ENCODE peak calls at places on chromosome 5, in five cellular contexts. Y, F, Z, L and Q are unnamed samples.

GRCh38 chr5:90940227-90940995 is 381.8 kb downstream of the ADGRV1 start:
- DNase-seq in Y (no peak), F (peak; percentile 45), Z (no peak), L (no peak), Q (no peak)

GRCh38 chr5:113514263-113514590 is 733 bp downstream of the YTHDC2 start:
- DNase-seq in Y (no peak), F (no peak), Z (no peak), L (no peak), Q (no peak)

GRCh38 chr5:132467292-132467984 is 23.1 kb downstream of the IRF1 start:
- DNase-seq in Y (no peak), F (no peak), Z (peak; percentile 39), L (no peak), Q (no peak)

GRCh38 chr5:124456244-124456643 is 290.2 kb downstream of the ZNF608 start:
- DNase-seq in Y (no peak), F (no peak), Z (no peak), L (no peak), Q (no peak)

GRCh38 chr5:15946026-15946425 is 233.6 kb downstream of the MARCHF11 start:
- DNase-seq in Y (no peak), F (no peak), Z (no peak), L (no peak), Q (no peak)

GRCh38 chr5:80389575-80389974 is 18.3 kb upstream of the ZFYVE16 start:
- DNase-seq in Y (no peak), F (no peak), Z (no peak), L (peak; percentile 58), Q (no peak)

GRCh38 chr5:38692780-38693507 is 136.5 kb upstream of the LIFR start:
- DNase-seq in Y (no peak), F (no peak), Z (no peak), L (no peak), Q (no peak)

GRCh38 chr5:135488727-135489465 is 36.7 kb upstream of the TIFAB start:
- DNase-seq in Y (peak; percentile 68), F (no peak), Z (no peak), L (no peak), Q (no peak)

GRCh38 chr5:63127054-63127453 is 548.4 kb downstream of the LRRC70 start:
- DNase-seq in Y (no peak), F (no peak), Z (no peak), L (no peak), Q (no peak)

GRCh38 chr5:172586118-172587060 is 54.7 kb upstream of the NEURL1B start:
- DNase-seq in Y (no peak), F (no peak), Z (no peak), L (no peak), Q (no peak)

GRCh38 chr5:160506006-160507004 is 84.7 kb downstream of the PTTG1 start:
- DNase-seq in Y (no peak), F (no peak), Z (peak; percentile 67), L (peak; percentile 28), Q (peak; percentile 75)

GRCh38 chr5:135296900-135297816 is 101.9 kb downstream of the MACROH2A1 start:
- DNase-seq in Y (no peak), F (no peak), Z (no peak), L (no peak), Q (no peak)

GRCh38 chr5:15966651-15967050 is 212.9 kb downstream of the MARCHF11 start:
- DNase-seq in Y (no peak), F (no peak), Z (no peak), L (no peak), Q (no peak)

GRCh38 chr5:75734913-75735789 is 17.9 kb upstream of the POC5 start:
- DNase-seq in Y (peak; percentile 5), F (no peak), Z (no peak), L (no peak), Q (no peak)

GRCh38 chr5:173201636-173202265 is 33.3 kb downstream of the NKX2-5 start:
- DNase-seq in Y (peak; percentile 82), F (no peak), Z (no peak), L (no peak), Q (no peak)

GRCh38 chr5:178766936-178767912 is 36.8 kb upstream of the ZNF354A start:
- DNase-seq in Y (no peak), F (no peak), Z (peak; percentile 40), L (no peak), Q (no peak)

GRCh38 chr5:36982146-36982545 is 105.6 kb downstream of the NIPBL start:
- DNase-seq in Y (no peak), F (no peak), Z (no peak), L (no peak), Q (no peak)

GRCh38 chr5:72137826-72138409 is 30.6 kb downstream of the MAP1B start:
- DNase-seq in Y (peak; percentile 25), F (no peak), Z (no peak), L (no peak), Q (no peak)

GRCh38 chr5:128579669-128580068 is 41.6 kb upstream of the FBN2 start:
- DNase-seq in Y (no peak), F (no peak), Z (no peak), L (no peak), Q (no peak)

GRCh38 chr5:33065146-33065545 is 354.0 kb downstream of the NPR3 start:
- DNase-seq in Y (no peak), F (no peak), Z (no peak), L (no peak), Q (no peak)

GRCh38 chr5:135810188-135810943 is 24.1 kb upstream of the SLC25A48 start:
- DNase-seq in Y (no peak), F (no peak), Z (peak; percentile 72), L (no peak), Q (no peak)

GRCh38 chr5:177425196-177425800 is 1.2 kb upstream of the GRK6 start:
- DNase-seq in Y (no peak), F (no peak), Z (no peak), L (no peak), Q (no peak)

GRCh38 chr5:177588413-177588909 is 3.5 kb upstream of the TMED9 start:
- DNase-seq in Y (no peak), F (no peak), Z (no peak), L (no peak), Q (no peak)

GRCh38 chr5:115939059-115939458 is 23.2 kb upstream of the LVRN start:
- DNase-seq in Y (no peak), F (no peak), Z (no peak), L (no peak), Q (no peak)

GRCh38 chr5:125065114-125065513 is 318.7 kb upstream of the ZNF608 start:
- DNase-seq in Y (no peak), F (no peak), Z (no peak), L (no peak), Q (no peak)

GRCh38 chr5:97560176-97560993 is 377.3 kb upstream of the RIOK2 start:
- DNase-seq in Y (no peak), F (no peak), Z (no peak), L (no peak), Q (no peak)

GRCh38 chr5:172299916-172300439 is 16.4 kb upstream of the UBTD2 start:
- DNase-seq in Y (no peak), F (no peak), Z (no peak), L (no peak), Q (no peak)

GRCh38 chr5:163913548-163913947 is 408.1 kb downstream of the MAT2B start:
- DNase-seq in Y (no peak), F (no peak), Z (no peak), L (no peak), Q (no peak)

GRCh38 chr5:142981886-142982820 is 212.0 kb downstream of the ARHGAP26 start:
- DNase-seq in Y (no peak), F (peak; percentile 68), Z (peak; percentile 92), L (peak; percentile 70), Q (no peak)

GRCh38 chr5:15601274-15601673 is 101.3 kb downstream of the FBXL7 start:
- DNase-seq in Y (no peak), F (no peak), Z (no peak), L (no peak), Q (no peak)

GRCh38 chr5:169701910-169702451 is 64.9 kb downstream of the DOCK2 start:
- DNase-seq in Y (no peak), F (no peak), Z (no peak), L (no peak), Q (no peak)

GRCh38 chr5:10333154-10334006 is 20.1 kb upstream of the MARCHF6 start:
- DNase-seq in Y (peak; percentile 48), F (peak; percentile 42), Z (no peak), L (no peak), Q (no peak)

GRCh38 chr5:10337986-10338385 is 15.5 kb upstream of the MARCHF6 start:
- DNase-seq in Y (no peak), F (no peak), Z (no peak), L (no peak), Q (no peak)

GRCh38 chr5:10337107-10337506 is 16.4 kb upstream of the MARCHF6 start:
- DNase-seq in Y (no peak), F (no peak), Z (no peak), L (no peak), Q (no peak)

GRCh38 chr5:10334830-10335229 is 18.7 kb upstream of the MARCHF6 start:
- DNase-seq in Y (no peak), F (no peak), Z (no peak), L (no peak), Q (no peak)

GRCh38 chr5:10335711-10336470 is 17.6 kb upstream of the MARCHF6 start:
- DNase-seq in Y (no peak), F (no peak), Z (no peak), L (no peak), Q (no peak)
- TF ChIP-seq EP300 in Y (no peak), F (no peak), Z (no peak), L (no peak), Q (no peak)

GRCh38 chr5:150758534-150759333 is at the start of gene DCTN4:
- DNase-seq in Y (peak; percentile 98), F (peak; percentile 97), Z (peak; percentile 99), L (peak; percentile 95), Q (peak; percentile 97)
- TF ChIP-seq EP300 in Y (no peak), F (peak; percentile 17), Z (no peak), L (peak; percentile 81), Q (peak; percentile 68)

DNA sequence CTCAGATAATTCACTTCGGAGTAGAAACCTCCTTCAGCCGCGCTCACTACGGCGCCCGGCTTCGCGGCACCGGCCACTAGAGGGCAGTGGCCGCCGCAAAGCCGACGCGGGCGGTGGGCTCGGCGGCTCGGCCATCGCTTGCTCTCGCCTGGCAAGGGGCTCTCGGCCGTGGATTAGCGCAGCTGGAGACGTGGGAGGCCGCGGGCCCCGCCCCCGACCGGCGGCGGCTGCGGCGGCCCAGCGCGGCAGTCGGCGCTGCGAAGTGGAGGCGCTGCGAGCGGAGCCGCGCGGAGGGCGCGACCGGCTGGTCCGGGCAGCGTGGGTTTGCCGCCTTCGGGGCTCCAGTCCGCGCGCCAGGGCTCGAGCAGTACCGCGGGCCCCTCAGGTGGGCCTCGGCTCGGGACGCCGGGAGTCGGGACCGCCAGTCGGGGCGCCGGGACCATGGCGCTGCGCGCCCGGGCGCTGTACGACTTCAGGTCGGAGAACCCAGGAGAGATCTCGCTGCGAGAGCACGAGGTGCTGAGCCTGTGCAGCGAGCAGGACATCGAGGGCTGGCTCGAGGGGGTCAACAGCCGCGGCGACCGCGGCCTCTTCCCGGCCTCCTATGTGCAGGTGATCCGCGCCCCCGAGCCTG is at the start of gene SNX18:
- DNase-seq in Y (peak; percentile 71), F (peak; percentile 92), Z (peak; percentile 96), L (peak; percentile 78), Q (peak; percentile 92)
- TF ChIP-seq EP300 in Y (no peak), F (no peak), Z (no peak), L (no peak), Q (no peak)

DNA sequence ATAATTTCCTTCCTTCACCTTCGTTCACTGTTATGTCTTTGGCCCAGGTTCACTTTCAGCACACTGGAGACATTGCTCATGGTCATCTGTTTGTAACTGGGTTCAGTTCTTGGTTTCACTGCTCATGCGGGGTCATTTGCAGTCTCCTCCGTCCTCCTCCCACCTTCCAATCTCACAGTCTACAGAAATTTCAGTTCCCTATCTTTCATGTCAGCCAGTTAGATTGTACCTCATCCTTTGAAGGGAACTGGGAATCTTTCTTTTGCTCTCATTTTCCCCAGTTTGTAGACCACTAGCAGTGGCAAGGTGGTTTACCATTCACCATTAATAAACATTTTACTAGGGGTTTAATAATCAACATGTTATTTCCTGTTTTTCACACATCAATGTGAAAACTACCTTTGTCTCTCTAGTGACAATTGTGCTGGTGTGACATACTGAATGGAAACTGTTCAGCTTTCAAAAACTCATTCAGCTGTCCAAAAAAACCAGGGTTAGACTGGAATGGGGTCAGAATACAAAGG is 100.9 kb upstream of the IL6ST start:
- DNase-seq in Y (no peak), F (no peak), Z (no peak), L (no peak), Q (no peak)
- TF ChIP-seq EP300 in Y (no peak), F (no peak), Z (no peak), L (no peak), Q (no peak)